ENCODE peak calls at places on chromosomes 11 and 22, in six cellular contexts. R, G, W, T, S and V are unnamed samples.

GRCh38 chr22:50523806-50524663 is 1.4 kb downstream of the SCO2 start:
- DNase-seq in R (no peak), S (peak), T (no peak), W (no peak), G (no peak), V (no peak)

GRCh38 chr11:122796128-122796717 is 42.1 kb upstream of the CRTAM start:
- DNase-seq in W (peak), G (no peak), R (peak), S (peak), T (no peak), V (no peak)

GRCh38 chr11:113778111-113778910 is 1.3 kb upstream of the CLDN25 start:
- DNase-seq in S (no peak), W (peak), R (no peak), T (peak), G (peak), V (peak)

GRCh38 chr11:45906965-45907591 is at the start of gene FREY1:
- DNase-seq in G (no peak), T (no peak), R (no peak), S (no peak), W (no peak), V (no peak)

GRCh38 chr22:33564683-33565082 is 355.6 kb downstream of the LARGE1 start:
- DNase-seq in S (no peak), T (no peak), W (no peak), R (no peak), G (no peak), V (no peak)

GRCh38 chr22:20530368-20531153 is 23.2 kb downstream of the MED15 start:
- DNase-seq in G (no peak), S (no peak), T (peak), R (no peak), W (peak), V (no peak)

GRCh38 chr11:64219755-64220154 is 6.2 kb downstream of the TRPT1 start:
- DNase-seq in R (no peak), W (no peak), S (no peak), T (no peak), G (no peak), V (no peak)

GRCh38 chr11:67406420-67406968 is 2.6 kb downstream of the TBC1D10C start:
- DNase-seq in G (no peak), S (no peak), R (no peak), T (no peak), W (no peak), V (no peak)

GRCh38 chr11:8717876-8718753 is 35.5 kb downstream of the RPL27A start:
- DNase-seq in S (no peak), W (peak), T (peak), R (no peak), G (peak), V (peak)

GRCh38 chr11:8318536-8318935 is 54.9 kb upstream of the LMO1 start:
- DNase-seq in W (no peak), T (no peak), R (no peak), S (no peak), G (no peak), V (no peak)

GRCh38 chr11:26820739-26821138 is 98.9 kb upstream of the SLC5A12 start:
- DNase-seq in T (no peak), R (no peak), W (no peak), G (no peak), S (no peak), V (no peak)

GRCh38 chr11:79094601-79095000 is 346.2 kb downstream of the TENM4 start:
- DNase-seq in T (no peak), S (no peak), W (no peak), G (no peak), R (no peak), V (no peak)

GRCh38 chr22:26669060-26669481 is 11.7 kb downstream of the MIAT start:
- DNase-seq in S (no peak), R (no peak), G (no peak), W (no peak), T (no peak), V (no peak)

GRCh38 chr11:60919956-60920355 is 4.3 kb upstream of the TMEM132A start:
- DNase-seq in T (no peak), W (no peak), S (no peak), G (no peak), R (no peak), V (no peak)

GRCh38 chr22:31613286-31613903 is 48.6 kb downstream of the PISD start:
- DNase-seq in G (no peak), W (no peak), R (no peak), S (no peak), T (no peak), V (no peak)

GRCh38 chr11:68003846-68004550 is at the start of gene UNC93B1:
- DNase-seq in G (peak), W (peak), R (peak), S (peak), T (peak), V (no peak)

GRCh38 chr11:28581286-28582242 is 473.4 kb downstream of the METTL15 start:
- DNase-seq in W (no peak), G (no peak), T (no peak), R (no peak), S (no peak), V (no peak)

GRCh38 chr22:34055525-34056200 is 135.4 kb upstream of the LARGE1 start:
- DNase-seq in W (no peak), S (no peak), R (no peak), G (no peak), T (no peak), V (no peak)

GRCh38 chr22:49773531-49773930 is 54.1 kb downstream of the BRD1 start:
- DNase-seq in T (no peak), W (no peak), S (no peak), R (no peak), G (no peak), V (no peak)

GRCh38 chr11:26761382-26761781 is 39.5 kb upstream of the SLC5A12 start:
- DNase-seq in S (no peak), W (no peak), R (no peak), G (no peak), T (no peak), V (no peak)

GRCh38 chr11:126874831-126875230 is 125.7 kb downstream of the KIRREL3 start:
- DNase-seq in G (no peak), W (no peak), S (no peak), T (no peak), R (no peak), V (no peak)

GRCh38 chr11:71204294-71204693 is 48.1 kb downstream of the SHANK2 start:
- DNase-seq in R (no peak), S (no peak), T (no peak), G (no peak), W (no peak), V (no peak)

GRCh38 chr11:25755918-25756584 is 575.9 kb upstream of the ANO3 start:
- DNase-seq in R (no peak), W (no peak), S (no peak), T (no peak), G (no peak), V (no peak)

GRCh38 chr22:17381237-17381913 is 12.1 kb downstream of the CECR2 start:
- DNase-seq in S (no peak), T (no peak), R (no peak), W (no peak), G (no peak), V (no peak)

GRCh38 chr11:2578006-2578933 is 121.5 kb downstream of the KCNQ1OT1 start:
- DNase-seq in S (no peak), R (no peak), G (no peak), W (no peak), T (no peak), V (no peak)